ENCODE peak calls at places on chromosomes 6 and 20, in four cellular contexts. D, Y, A and W are unnamed samples.

GRCh38 chr20:37575884-37576283 is 48.2 kb upstream of the BLCAP start:
- DNase-seq in D (no peak), Y (no peak), A (no peak), W (no peak)

GRCh38 chr20:38343798-38344701 is 2.2 kb upstream of the LBP start:
- DNase-seq in D (no peak), Y (no peak), A (no peak), W (peak; percentile 46)

GRCh38 chr20:7994809-7995208 is 24.8 kb downstream of the TMX4 start:
- DNase-seq in D (no peak), Y (no peak), A (no peak), W (no peak)

GRCh38 chr6:89828988-89829590 is 591 bp upstream of the CASP8AP2 start:
- DNase-seq in D (peak; percentile 22), Y (no peak), A (peak; percentile 53), W (no peak)

GRCh38 chr6:136524936-136525413 is 25.2 kb downstream of the MAP7 start:
- DNase-seq in D (no peak), Y (no peak), A (peak; percentile 47), W (no peak)

GRCh38 chr20:31919756-31920155 is 32.1 kb downstream of the PDRG1 start:
- DNase-seq in D (no peak), Y (no peak), A (no peak), W (no peak)

GRCh38 chr6:56513631-56514030 is 129.1 kb downstream of the DST start:
- DNase-seq in D (no peak), Y (no peak), A (no peak), W (no peak)

GRCh38 chr6:45783716-45784115 is 231.9 kb downstream of the CLIC5 start:
- DNase-seq in D (no peak), Y (no peak), A (no peak), W (no peak)

GRCh38 chr20:62900692-62901584 is 25.4 kb downstream of the DIDO1 start:
- DNase-seq in D (peak; percentile 53), Y (peak; percentile 47), A (no peak), W (peak; percentile 57)

GRCh38 chr6:169173532-169174268 is 79.9 kb downstream of the THBS2 start:
- DNase-seq in D (no peak), Y (no peak), A (no peak), W (no peak)

GRCh38 chr6:18154507-18155272 is at the start of gene TPMT:
- DNase-seq in D (peak; percentile 35), Y (peak; percentile 83), A (peak; percentile 96), W (no peak)

GRCh38 chr20:61066541-61066940 is 185.5 kb upstream of the CDH4 start:
- DNase-seq in D (no peak), Y (no peak), A (no peak), W (no peak)

GRCh38 chr6:431986-432385 is 40.4 kb downstream of the IRF4 start:
- DNase-seq in D (no peak), Y (no peak), A (no peak), W (no peak)

GRCh38 chr6:159170999-159171712 is 2.0 kb downstream of the FNDC1 start:
- DNase-seq in D (no peak), Y (no peak), A (no peak), W (no peak)